ENCODE peak calls at places on chromosomes 5 and 9, in four cellular contexts. C, B, V and Z are unnamed samples.
A peak's percentile ranks its signal among the peaks of the same experiment; 100 is the strongest.

GRCh38 chr5:1541662-1542008 is 17.9 kb upstream of the LPCAT1 start:
- DNase-seq in C (no peak), B (no peak), V (no peak), Z (no peak)

GRCh38 chr9:98818764-98819163 is 11.3 kb downstream of the GALNT12 start:
- DNase-seq in C (no peak), B (no peak), V (no peak), Z (no peak)

GRCh38 chr5:146716636-146717035 is 161.9 kb downstream of the PPP2R2B start:
- DNase-seq in C (no peak), B (no peak), V (no peak), Z (no peak)

GRCh38 chr5:1142886-1143669 is 31.2 kb upstream of the SLC12A7 start:
- DNase-seq in C (no peak), B (no peak), V (no peak), Z (no peak)

GRCh38 chr9:35914307-35914807 is 5.1 kb downstream of the SPAAR start:
- DNase-seq in C (peak; percentile 74), B (no peak), V (no peak), Z (peak; percentile 86)

GRCh38 chr5:75021229-75021628 is 31.1 kb downstream of the GCNT4 start:
- DNase-seq in C (no peak), B (no peak), V (no peak), Z (no peak)

GRCh38 chr5:54567996-54568395 is 50.4 kb downstream of the SNX18 start:
- DNase-seq in C (no peak), B (no peak), V (no peak), Z (no peak)

GRCh38 chr5:43006411-43007202 is 33.5 kb downstream of the ANXA2R start:
- DNase-seq in C (no peak), B (no peak), V (no peak), Z (peak; percentile 74)

GRCh38 chr9:89879276-89879675 is 274.5 kb downstream of the GADD45G start:
- DNase-seq in C (no peak), B (peak; percentile 12), V (no peak), Z (peak; percentile 38)

GRCh38 chr9:133609311-133610098 is at the start of gene FAM163B:
- DNase-seq in C (peak; percentile 89), B (no peak), V (no peak), Z (peak; percentile 71)

GRCh38 chr5:79193643-79194042 is 42.3 kb upstream of the JMY start:
- DNase-seq in C (no peak), B (no peak), V (no peak), Z (no peak)

GRCh38 chr5:74478328-74478727 is 162.2 kb downstream of the ENC1 start:
- DNase-seq in C (no peak), B (no peak), V (no peak), Z (no peak)

GRCh38 chr9:68832853-68833518 is 127.9 kb downstream of the PIP5K1B start:
- DNase-seq in C (peak; percentile 11), B (no peak), V (no peak), Z (no peak)

GRCh38 chr9:133580971-133581370 is 28.2 kb downstream of the FAM163B start:
- DNase-seq in C (no peak), B (no peak), V (no peak), Z (no peak)

DNA sequence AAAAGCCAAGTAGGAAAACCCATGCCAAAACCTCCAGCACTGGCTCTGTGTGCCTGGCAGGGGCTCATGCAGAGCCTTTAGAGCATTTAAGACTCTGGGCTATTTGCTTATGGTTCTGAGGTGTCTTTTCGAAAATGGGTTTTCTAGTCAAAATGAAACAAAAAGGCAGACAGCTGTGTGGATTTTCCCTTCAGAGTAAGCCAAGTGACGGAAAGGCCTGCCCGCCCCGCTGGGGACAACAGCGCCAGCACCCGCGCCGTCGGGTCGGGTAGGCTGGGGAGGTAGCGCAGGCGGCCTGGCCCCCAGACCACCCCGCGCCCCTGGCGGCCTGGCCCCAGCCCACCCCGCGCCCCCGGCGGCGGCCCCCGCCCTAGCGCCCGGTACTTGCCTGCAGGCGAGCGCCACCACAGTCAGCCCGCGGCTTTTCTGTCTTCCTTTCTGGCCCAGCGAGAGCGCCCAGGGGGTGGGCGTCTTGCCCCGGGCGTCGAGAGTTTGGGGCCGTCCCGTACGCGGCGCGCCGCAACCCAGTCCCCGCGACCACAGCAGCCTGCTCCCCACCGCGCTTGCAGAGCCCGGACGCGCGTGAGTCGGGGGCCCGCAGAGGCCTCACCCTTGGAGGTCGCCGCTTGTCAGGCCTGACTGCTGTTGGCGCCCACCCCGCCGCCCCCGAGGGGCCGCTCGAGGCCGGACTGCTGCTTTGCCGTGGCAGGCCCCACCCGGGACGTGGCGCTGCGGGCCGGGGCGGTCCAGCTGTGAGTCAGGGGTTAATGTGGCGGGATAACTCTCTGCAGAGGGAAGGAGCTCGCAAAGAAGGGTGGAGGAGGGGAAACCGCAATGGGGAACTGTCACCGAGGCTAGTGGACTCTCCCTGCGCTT is at the start of gene TICAM2:
- DNase-seq in C (peak; percentile 48), B (peak; percentile 83), V (peak; percentile 75), Z (peak; percentile 94)
- TF ChIP-seq POLR2A in C (peak; percentile 50), B (peak; percentile 30), V (no peak), Z (no peak)

GRCh38 chr5:40385544-40385943 is 294.2 kb upstream of the PTGER4 start:
- DNase-seq in C (no peak), B (no peak), V (no peak), Z (no peak)

GRCh38 chr5:40378431-40379175 is 301.1 kb upstream of the PTGER4 start:
- DNase-seq in C (no peak), B (no peak), V (no peak), Z (no peak)

GRCh38 chr5:40383719-40384651 is 295.7 kb upstream of the PTGER4 start:
- DNase-seq in C (no peak), B (no peak), V (no peak), Z (no peak)

GRCh38 chr5:40384782-40385390 is 294.8 kb upstream of the PTGER4 start:
- DNase-seq in C (no peak), B (no peak), V (no peak), Z (no peak)

DNA sequence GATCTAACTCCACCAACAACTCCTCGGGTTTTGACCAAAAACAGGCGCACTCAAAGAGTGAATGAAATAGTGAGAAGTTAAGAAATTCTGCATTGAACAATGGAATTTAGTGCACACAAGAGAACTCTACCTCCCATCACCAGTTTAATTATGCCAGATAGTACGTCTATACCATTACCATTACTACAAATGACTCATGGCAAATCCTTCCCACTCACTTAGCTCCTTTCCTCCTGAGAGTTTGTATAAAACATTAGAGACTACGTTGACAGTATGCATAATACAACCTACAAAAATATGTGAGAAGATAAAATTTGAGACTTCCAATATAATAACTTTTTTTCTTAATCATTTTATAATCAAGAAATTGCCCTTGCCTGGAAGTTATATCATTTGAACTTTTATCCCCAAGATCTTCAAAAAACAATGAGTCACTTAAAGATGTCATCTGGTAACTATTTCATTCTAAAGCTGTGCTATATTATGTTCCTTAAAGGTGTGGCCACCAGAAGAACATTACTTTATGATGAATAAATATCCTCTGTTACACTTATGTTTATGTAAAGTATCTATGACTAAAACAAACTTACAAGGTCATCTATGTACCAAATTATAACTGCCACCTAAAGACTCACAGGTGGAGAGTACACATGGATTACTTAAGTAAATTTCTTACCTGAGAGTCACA is 297.9 kb upstream of the PTGER4 start:
- DNase-seq in C (no peak), B (no peak), V (no peak), Z (no peak)
- H3K4me1 ChIP-seq in C (no peaks in the 10 kb centered on the region), B (peaks cover 14% of the 10 kb centered on the region), V (no peaks in the 10 kb centered on the region), Z (peaks cover 22% of the 10 kb centered on the region)

GRCh38 chr5:179901915-179902762 is 5.6 kb downstream of the TBC1D9B start:
- DNase-seq in C (no peak), B (no peak), V (no peak), Z (no peak)
- TF ChIP-seq POLR2A in C (no peak), B (no peak), V (no peak), Z (no peak)

DNA sequence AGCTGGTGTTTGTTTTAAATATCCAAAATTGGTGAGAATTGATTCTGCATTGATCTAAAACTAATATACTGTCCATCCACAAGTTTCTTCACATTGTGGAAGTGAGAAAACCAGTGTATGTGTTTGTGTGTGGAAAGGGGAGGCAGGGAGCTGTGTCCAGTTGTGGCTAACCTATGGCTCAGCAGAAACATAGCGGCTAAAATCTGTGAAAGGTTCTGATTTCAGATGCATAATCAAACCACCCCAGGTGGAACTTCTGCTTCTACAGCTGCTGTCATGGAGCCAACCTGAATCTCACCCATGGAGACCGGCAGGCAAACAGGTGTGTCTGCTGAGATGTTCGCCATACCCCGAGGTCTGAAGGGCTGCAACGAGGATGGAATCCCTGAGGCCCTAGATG is at the start of gene TAF11L14:
- DNase-seq in C (no peak), B (no peak), V (no peak), Z (no peak)
- H3K4me1 ChIP-seq in C (no peaks in the 10 kb centered on the region), B (no peaks in the 10 kb centered on the region), V (no peaks in the 10 kb centered on the region), Z (no peaks in the 10 kb centered on the region)